ENCODE peak calls at places on chromosomes 7 and 10, in four cellular contexts. A, G, M and I are unnamed samples.

GRCh38 chr10:3666525-3667302 is 118.3 kb downstream of the KLF6 start:
- DNase-seq in A (no peak), M (no peak), G (no peak), I (no peak)

GRCh38 chr10:77925795-77926565 is 575 bp downstream of the DLG5 start:
- DNase-seq in M (no peak), G (no peak), A (no peak), I (no peak)

GRCh38 chr7:12684186-12684585 is 3.2 kb upstream of the ARL4A start:
- DNase-seq in M (no peak), G (no peak), A (no peak), I (no peak)

GRCh38 chr7:16367115-16367514 is 54.2 kb downstream of the CRPPA start:
- DNase-seq in G (no peak), A (no peak), M (no peak), I (no peak)

GRCh38 chr7:137694405-137694804 is 152.4 kb downstream of the DGKI start:
- DNase-seq in M (no peak), G (peak; percentile 1), A (no peak), I (no peak)

GRCh38 chr10:6177880-6178281 is 24.9 kb upstream of the PFKFB3 start:
- DNase-seq in M (no peak), A (no peak), G (no peak), I (no peak)

GRCh38 chr7:77657427-77658331 is 38.6 kb upstream of the RSBN1L start:
- DNase-seq in M (no peak), A (peak; percentile 48), G (peak; percentile 18), I (peak; percentile 68)

GRCh38 chr10:117216611-117217195 is 19.4 kb downstream of the KCNK18 start:
- DNase-seq in A (peak; percentile 70), M (peak; percentile 46), G (peak; percentile 87), I (peak; percentile 31)

GRCh38 chr10:127370601-127371000 is 174.2 kb upstream of the INSYN2A start:
- DNase-seq in A (no peak), M (no peak), G (no peak), I (no peak)

GRCh38 chr7:92731327-92732063 is 104.9 kb downstream of the CDK6 start:
- DNase-seq in M (no peak), A (no peak), G (no peak), I (no peak)

GRCh38 chr10:58477902-58478301 is 34.8 kb upstream of the BICC1 start:
- DNase-seq in M (no peak), G (no peak), A (no peak), I (no peak)

GRCh38 chr10:73251683-73252444 is 580 bp downstream of the MRPS16 start:
- DNase-seq in G (no peak), M (no peak), A (no peak), I (no peak)

GRCh38 chr10:43265799-43266721 is 805 bp downstream of the RASGEF1A start:
- DNase-seq in A (no peak), G (no peak), M (no peak), I (no peak)

GRCh38 chr7:6385909-6386560 is 61.7 kb downstream of the DAGLB start:
- DNase-seq in G (no peak), M (no peak), A (no peak), I (no peak)

GRCh38 chr10:126094537-126094936 is 198.2 kb downstream of the FANK1 start:
- DNase-seq in M (no peak), A (no peak), G (no peak), I (no peak)

GRCh38 chr7:18566829-18567228 is 71.3 kb downstream of the HDAC9 start:
- DNase-seq in G (peak; percentile 20), M (no peak), A (no peak), I (no peak)

GRCh38 chr10:55668326-55668922 is 692.6 kb downstream of the ZWINT start:
- DNase-seq in A (no peak), M (no peak), G (no peak), I (no peak)

GRCh38 chr7:101165075-101165957 is at the start of gene VGF:
- DNase-seq in M (peak; percentile 85), A (peak; percentile 89), G (peak; percentile 96), I (peak; percentile 97)

GRCh38 chr10:99768430-99769011 is 13.9 kb upstream of the ABCC2 start:
- DNase-seq in A (no peak), M (no peak), G (no peak), I (no peak)

GRCh38 chr10:86652361-86653202 is 1.8 kb upstream of the OPN4 start:
- DNase-seq in G (no peak), M (no peak), A (no peak), I (no peak)

GRCh38 chr10:71773221-71773971 is at the start of gene VSIR:
- DNase-seq in M (peak; percentile 87), G (peak; percentile 74), A (peak; percentile 87), I (peak; percentile 63)

GRCh38 chr10:93461124-93461806 is 20.9 kb downstream of the MYOF start:
- DNase-seq in G (no peak), A (no peak), M (no peak), I (no peak)

GRCh38 chr7:39978252-39978934 is 28.3 kb downstream of the CDK13 start:
- DNase-seq in G (no peak), M (no peak), A (no peak), I (no peak)

GRCh38 chr7:97450516-97450915 is 281.4 kb upstream of the TAC1 start:
- DNase-seq in A (no peak), G (no peak), M (no peak), I (no peak)

GRCh38 chr7:111029574-111030357 is 61.2 kb upstream of the LRRN3 start:
- DNase-seq in M (no peak), A (peak; percentile 10), G (no peak), I (no peak)

GRCh38 chr10:23081156-23081833 is 14.1 kb upstream of the MSRB2 start:
- DNase-seq in G (no peak), A (peak; percentile 3), M (no peak), I (no peak)

GRCh38 chr10:71621783-71622526 is 97.6 kb downstream of the C10orf105 start:
- DNase-seq in M (no peak), A (peak; percentile 56), G (no peak), I (no peak)